ENCODE peak calls at places on chromosomes 7 and 10, in seven cellular contexts. E is DND-41; Z is A549; B is esophagus squamous epithelium; F is gastrocnemius medialis; L is CD8-positive, alpha-beta memory T cell; P is SJCRH30. H is an unnamed sample.

GRCh38 chr10:19592276-19592675 is 224.0 kb upstream of the PLXDC2 start:
- DNase-seq in E (no peak), Z (peak; percentile 7), B (no peak), F (peak; percentile 30), L (no peak), P (no peak), H (no peak)

GRCh38 chr10:35268791-35269257 is 67.5 kb upstream of the CCNY start:
- DNase-seq in E (no peak), Z (no peak), B (no peak), F (no peak), L (no peak), P (no peak), H (no peak)

GRCh38 chr10:128463991-128464755 is 337.9 kb upstream of the MKI67 start:
- DNase-seq in E (no peak), Z (peak; percentile 66), B (no peak), F (peak; percentile 22), L (peak; percentile 18), P (peak; percentile 44), H (peak; percentile 20)

GRCh38 chr7:28674359-28674782 is 262.1 kb downstream of the CREB5 start:
- DNase-seq in E (no peak), Z (peak; percentile 15), B (no peak), F (no peak), L (no peak), P (no peak), H (no peak)

GRCh38 chr10:47051741-47052238 is 140.6 kb downstream of the PTPN20 start:
- DNase-seq in E (no peak), Z (no peak), B (no peak), F (no peak), L (no peak), P (no peak), H (no peak)

GRCh38 chr7:209846-210245 is 17.5 kb downstream of the FAM20C start:
- DNase-seq in E (no peak), Z (no peak), B (no peak), F (no peak), L (no peak), P (no peak), H (no peak)

GRCh38 chr7:11540271-11540761 is 291.7 kb downstream of the THSD7A start:
- DNase-seq in E (peak; percentile 15), Z (no peak), B (no peak), F (peak; percentile 35), L (no peak), P (no peak), H (no peak)

GRCh38 chr10:34397324-34397723 is 417.8 kb downstream of the PARD3 start:
- DNase-seq in E (no peak), Z (no peak), B (no peak), F (no peak), L (no peak), P (no peak), H (no peak)

GRCh38 chr7:2725178-2726105 is 37.4 kb downstream of the AMZ1 start:
- DNase-seq in E (no peak), Z (no peak), B (no peak), F (peak; percentile 2), L (no peak), P (no peak), H (no peak)
- H3K27ac ChIP-seq in E (peak overlapping the region; percentile 31), Z (no peak overlapping the region), B (no peak overlapping the region), F (no peak overlapping the region), L (no peak overlapping the region), P (no peak overlapping the region), H (no peak overlapping the region)

GRCh38 chr7:16463520-16463919 is 2.0 kb downstream of the SOSTDC1 start:
- DNase-seq in E (no peak), Z (no peak), B (no peak), F (no peak), L (no peak), P (no peak), H (no peak)
- H3K4me3 ChIP-seq in E (no peak overlapping the region), Z (no peak overlapping the region), B (no peak overlapping the region), F (no peak overlapping the region), L (no peak overlapping the region), P (peak overlapping the region; percentile 58), H (no peak overlapping the region)

DNA sequence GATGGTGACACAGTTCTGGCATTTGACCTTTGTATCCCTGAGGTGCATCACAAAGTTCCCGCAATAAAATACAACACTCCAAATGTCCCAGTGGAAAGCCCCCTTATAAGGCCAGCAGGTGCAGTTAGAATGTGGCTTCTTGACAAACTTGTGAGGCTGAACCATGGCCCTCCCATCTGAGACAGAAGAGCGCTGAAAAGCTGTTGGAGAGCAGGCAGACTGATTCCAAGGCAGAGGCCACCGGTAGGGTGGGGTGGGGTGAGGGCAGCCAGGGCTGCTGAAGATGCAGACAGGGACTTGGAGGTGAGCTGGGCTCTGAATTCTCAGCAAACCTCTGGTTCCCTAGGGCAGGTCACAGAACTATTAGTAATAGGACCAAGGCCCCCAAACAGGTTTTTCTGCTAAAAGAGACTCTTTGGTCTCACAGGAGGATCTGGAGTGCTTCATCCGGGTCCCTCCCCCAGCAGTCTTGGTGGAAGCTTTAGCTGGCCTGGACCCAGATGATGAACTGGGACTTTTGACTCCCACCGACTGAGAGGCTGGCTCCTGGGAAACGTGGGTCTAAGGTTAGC is 15.6 kb upstream of the CHST3 start:
- DNase-seq in E (no peak), Z (no peak), B (no peak), F (no peak), L (no peak), P (no peak), H (no peak)
- H3K9me3 ChIP-seq in E (peaks cover 44% of the 10 kb centered on the region), Z (no peaks in the 10 kb centered on the region), B (peaks cover 53% of the 10 kb centered on the region), F (no peaks in the 10 kb centered on the region), L (peaks cover 24% of the 10 kb centered on the region), P (peaks cover 11% of the 10 kb centered on the region), H (peaks cover 37% of the 10 kb centered on the region)

GRCh38 chr7:95777266-95777665 is 4.9 kb downstream of the DYNC1I1 start:
- DNase-seq in E (no peak), Z (no peak), B (no peak), F (no peak), L (no peak), P (peak; percentile 54), H (no peak)

GRCh38 chr7:95772298-95772770 is at the start of gene DYNC1I1:
- DNase-seq in E (no peak), Z (peak; percentile 56), B (no peak), F (peak; percentile 33), L (no peak), P (peak; percentile 89), H (no peak)

GRCh38 chr7:95776561-95777185 is 4.3 kb downstream of the DYNC1I1 start:
- DNase-seq in E (no peak), Z (no peak), B (no peak), F (no peak), L (no peak), P (no peak), H (no peak)

GRCh38 chr7:95772771-95773581 is 622 bp downstream of the DYNC1I1 start:
- DNase-seq in E (no peak), Z (no peak), B (no peak), F (peak; percentile 42), L (no peak), P (peak; percentile 31), H (no peak)
- H3K27ac ChIP-seq in E (no peak overlapping the region), Z (peak overlapping the region; percentile 12), B (peak overlapping the region; percentile 32), F (peak overlapping the region; percentile 69), L (no peak overlapping the region), P (peak overlapping the region; percentile 14), H (no peak overlapping the region)

GRCh38 chr7:138814806-138815332 is 16.9 kb upstream of the ATP6V0A4 start:
- DNase-seq in E (no peak), Z (peak; percentile 10), B (no peak), F (no peak), L (no peak), P (no peak), H (no peak)

GRCh38 chr7:138816650-138817049 is 18.7 kb upstream of the ATP6V0A4 start:
- DNase-seq in E (no peak), Z (no peak), B (no peak), F (no peak), L (no peak), P (no peak), H (no peak)

DNA sequence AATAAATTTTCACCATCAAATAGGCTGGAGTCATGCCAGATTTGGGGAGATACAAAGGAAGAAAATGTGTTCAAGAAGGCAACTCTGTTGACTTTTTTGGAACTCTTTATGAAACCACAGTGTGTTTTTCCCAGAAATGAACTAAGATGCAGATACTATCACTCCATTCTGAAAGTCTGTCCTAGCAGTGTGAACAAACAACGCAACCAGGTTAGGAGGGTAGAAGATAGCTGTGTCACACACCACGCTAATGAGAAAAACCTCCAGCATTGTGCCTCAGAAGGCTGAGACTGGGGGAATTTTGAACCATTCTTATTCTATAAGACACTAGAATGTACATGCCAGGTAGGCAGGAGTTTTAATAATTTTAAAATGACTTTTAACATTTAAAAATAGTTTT is 15.9 kb upstream of the ATP6V0A4 start:
- DNase-seq in E (peak; percentile 35), Z (no peak), B (no peak), F (no peak), L (no peak), P (no peak), H (no peak)
- H3K4me3 ChIP-seq in E (no peak overlapping the region), Z (no peak overlapping the region), B (no peak overlapping the region), F (no peak overlapping the region), L (no peak overlapping the region), P (no peak overlapping the region), H (no peak overlapping the region)

GRCh38 chr7:48280100-48280499 is 108.8 kb downstream of the ABCA13 start:
- DNase-seq in E (no peak), Z (no peak), B (no peak), F (no peak), L (no peak), P (no peak), H (no peak)
- H3K9me3 ChIP-seq in E (no peaks in the 10 kb centered on the region), Z (no peaks in the 10 kb centered on the region), B (no peaks in the 10 kb centered on the region), F (no peaks in the 10 kb centered on the region), L (no peaks in the 10 kb centered on the region), P (no peaks in the 10 kb centered on the region), H (no peaks in the 10 kb centered on the region)

GRCh38 chr7:151008511-151009323 is 15.6 kb downstream of the ATG9B start:
- DNase-seq in E (peak; percentile 85), Z (peak; percentile 50), B (no peak), F (no peak), L (peak; percentile 82), P (no peak), H (peak; percentile 74)

GRCh38 chr7:151009340-151010001 is 14.8 kb downstream of the ATG9B start:
- DNase-seq in E (no peak), Z (no peak), B (no peak), F (no peak), L (no peak), P (no peak), H (peak; percentile 31)

GRCh38 chr7:151011097-151011409 is 13.2 kb downstream of the ATG9B start:
- DNase-seq in E (no peak), Z (no peak), B (no peak), F (no peak), L (no peak), P (no peak), H (no peak)

GRCh38 chr7:151010307-151011096 is 13.8 kb downstream of the ATG9B start:
- DNase-seq in E (no peak), Z (no peak), B (no peak), F (no peak), L (peak; percentile 32), P (no peak), H (peak; percentile 65)

GRCh38 chr7:151010002-151010306 is 14.3 kb downstream of the ATG9B start:
- DNase-seq in E (no peak), Z (no peak), B (no peak), F (no peak), L (no peak), P (no peak), H (no peak)
- H3K27ac ChIP-seq in E (no peak overlapping the region), Z (no peak overlapping the region), B (no peak overlapping the region), F (no peak overlapping the region), L (peak overlapping the region; percentile 66), P (no peak overlapping the region), H (peak overlapping the region; percentile 69)

GRCh38 chr7:30914611-30915601 is 3.3 kb downstream of the AQP1 start:
- DNase-seq in E (no peak), Z (peak; percentile 20), B (no peak), F (peak; percentile 42), L (no peak), P (peak; percentile 58), H (no peak)
- H3K4me3 ChIP-seq in E (no peak overlapping the region), Z (no peak overlapping the region), B (peak overlapping the region; percentile 46), F (peak overlapping the region; percentile 41), L (no peak overlapping the region), P (peak overlapping the region; percentile 58), H (no peak overlapping the region)

H was measured in CD4-positive, alpha-beta memory T cell.